ENCODE peak calls at places on chromosomes 6 and 20, in six cellular contexts. C is fibroblast of pulmonary artery, O is upper lobe of right lung, X is fibroblast of mammary gland, U is PC-9, Y is body of pancreas. B is an unnamed sample.

GRCh38 chr6:113184291-113184690 is 672.9 kb upstream of the MARCKS start:
- DNase-seq in C (peak), O (no peak), X (peak), U (no peak), Y (no peak), B (no peak)

GRCh38 chr20:47318596-47319516 is 37.6 kb downstream of the ZMYND8 start:
- DNase-seq in C (peak), O (peak), X (peak), U (peak), Y (peak), B (peak)

GRCh38 chr6:121879149-121879548 is 443.7 kb downstream of the GJA1 start:
- DNase-seq in C (peak), O (no peak), X (peak), U (no peak), Y (no peak), B (no peak)

GRCh38 chr6:3750324-3751018 is 1.0 kb downstream of the PXDC1 start:
- DNase-seq in C (peak), O (peak), X (peak), U (peak), Y (peak), B (peak)

GRCh38 chr20:62319346-62319909 is 16.6 kb downstream of the ADRM1 start:
- DNase-seq in C (no peak), O (no peak), X (no peak), U (no peak), Y (no peak), B (no peak)

GRCh38 chr20:46746972-46747371 is 37.5 kb downstream of the SLC2A10 start:
- DNase-seq in C (peak), O (no peak), X (peak), U (peak), Y (no peak), B (no peak)

GRCh38 chr6:37409501-37409900 is 23.5 kb upstream of the CMTR1 start:
- DNase-seq in C (no peak), O (no peak), X (no peak), U (no peak), Y (no peak), B (no peak)

GRCh38 chr6:135940783-135941182 is 89.3 kb downstream of the PDE7B start:
- DNase-seq in C (no peak), O (no peak), X (peak), U (no peak), Y (no peak), B (no peak)

GRCh38 chr6:148984516-148985056 is 237.8 kb downstream of the UST start:
- DNase-seq in C (no peak), O (no peak), X (no peak), U (no peak), Y (no peak), B (no peak)

GRCh38 chr6:15227827-15228318 is 18.0 kb upstream of the JARID2 start:
- DNase-seq in C (no peak), O (peak), X (no peak), U (no peak), Y (no peak), B (no peak)

GRCh38 chr6:90139272-90139817 is 157.3 kb downstream of the BACH2 start:
- DNase-seq in C (no peak), O (no peak), X (no peak), U (no peak), Y (no peak), B (no peak)

GRCh38 chr20:56735087-56735642 is 106.1 kb downstream of the TFAP2C start:
- DNase-seq in C (no peak), O (no peak), X (no peak), U (no peak), Y (no peak), B (peak)

GRCh38 chr6:19394051-19394450 is 443.1 kb upstream of the ID4 start:
- DNase-seq in C (no peak), O (no peak), X (no peak), U (no peak), Y (no peak), B (no peak)

GRCh38 chr20:38153011-38153329 is 12.1 kb downstream of the TGM2 start:
- DNase-seq in C (peak), O (no peak), X (no peak), U (no peak), Y (no peak), B (no peak)

GRCh38 chr6:142374965-142375733 is 73.3 kb downstream of the ADGRG6 start:
- DNase-seq in C (peak), O (no peak), X (peak), U (peak), Y (no peak), B (no peak)

DNA sequence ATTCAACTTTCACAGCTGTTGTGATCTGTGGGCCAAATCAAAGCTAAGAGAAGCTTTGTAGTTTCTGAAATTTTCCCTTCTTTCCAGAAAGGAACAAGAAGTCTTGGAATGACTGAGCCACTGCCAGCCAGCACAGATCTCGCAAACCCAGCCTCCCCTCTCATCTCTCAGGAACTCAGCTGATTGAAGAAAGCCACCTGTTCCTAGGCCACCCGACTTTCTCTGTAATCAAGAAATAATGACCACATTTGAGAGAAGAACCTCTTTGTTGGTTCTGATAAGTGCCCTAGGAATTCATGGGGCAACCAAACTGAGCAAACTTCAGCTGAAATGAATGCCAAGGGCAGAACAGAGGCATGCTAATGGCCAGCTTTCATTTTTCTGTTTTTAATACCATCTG is 61.7 kb downstream of the HDGFL1 start:
- DNase-seq in C (peak), O (no peak), X (no peak), U (no peak), Y (no peak), B (no peak)
- H3K4me3 ChIP-seq in C (no peak), O (no peak), X (no peak), U (no peak), Y (no peak), B (no peak)

DNA sequence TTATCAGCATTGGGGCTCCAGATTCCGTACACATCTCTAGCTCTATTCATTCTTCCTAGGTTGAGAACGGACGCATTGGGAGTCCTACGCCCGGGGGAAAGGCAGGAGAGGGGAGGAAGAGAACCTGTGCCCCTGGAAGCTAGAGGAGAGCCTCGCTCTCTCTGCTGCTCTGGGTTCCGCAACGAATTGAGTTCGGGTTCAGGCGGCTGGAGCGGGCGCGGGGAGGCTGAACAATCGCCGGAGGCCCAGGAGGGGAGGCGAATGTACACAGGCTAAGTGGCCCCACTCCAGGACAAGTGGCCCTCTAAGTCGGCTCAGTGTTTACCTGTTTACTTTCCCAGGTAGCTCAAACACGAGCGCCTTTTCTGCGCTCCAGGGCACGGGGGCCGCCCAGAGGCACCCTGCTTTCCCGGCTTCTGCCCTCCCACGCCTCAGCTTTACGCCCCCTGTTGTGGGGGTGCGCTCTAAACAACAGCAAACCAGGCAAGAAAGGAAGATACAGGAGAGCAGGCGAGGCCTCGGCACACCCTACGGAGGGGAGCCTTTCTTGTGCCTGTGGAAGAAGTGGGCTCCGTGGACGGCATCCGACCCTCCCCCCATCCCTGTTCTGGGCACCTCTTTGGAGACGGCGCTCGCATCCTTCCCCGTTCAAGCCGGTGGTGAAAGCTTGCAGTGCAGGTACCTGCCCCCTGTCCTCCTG is 4.6 kb upstream of the NKX2-2 start:
- DNase-seq in C (no peak), O (peak), X (no peak), U (no peak), Y (no peak), B (peak)
- H3K4me3 ChIP-seq in C (no peak), O (no peak), X (no peak), U (no peak), Y (no peak), B (no peak)

GRCh38 chr20:5316188-5317158 is at the start of gene PROKR2:
- DNase-seq in C (no peak), O (no peak), X (no peak), U (no peak), Y (no peak), B (peak)
- H3K4me3 ChIP-seq in C (no peak), O (no peak), X (no peak), U (no peak), Y (no peak), B (peak)

DNA sequence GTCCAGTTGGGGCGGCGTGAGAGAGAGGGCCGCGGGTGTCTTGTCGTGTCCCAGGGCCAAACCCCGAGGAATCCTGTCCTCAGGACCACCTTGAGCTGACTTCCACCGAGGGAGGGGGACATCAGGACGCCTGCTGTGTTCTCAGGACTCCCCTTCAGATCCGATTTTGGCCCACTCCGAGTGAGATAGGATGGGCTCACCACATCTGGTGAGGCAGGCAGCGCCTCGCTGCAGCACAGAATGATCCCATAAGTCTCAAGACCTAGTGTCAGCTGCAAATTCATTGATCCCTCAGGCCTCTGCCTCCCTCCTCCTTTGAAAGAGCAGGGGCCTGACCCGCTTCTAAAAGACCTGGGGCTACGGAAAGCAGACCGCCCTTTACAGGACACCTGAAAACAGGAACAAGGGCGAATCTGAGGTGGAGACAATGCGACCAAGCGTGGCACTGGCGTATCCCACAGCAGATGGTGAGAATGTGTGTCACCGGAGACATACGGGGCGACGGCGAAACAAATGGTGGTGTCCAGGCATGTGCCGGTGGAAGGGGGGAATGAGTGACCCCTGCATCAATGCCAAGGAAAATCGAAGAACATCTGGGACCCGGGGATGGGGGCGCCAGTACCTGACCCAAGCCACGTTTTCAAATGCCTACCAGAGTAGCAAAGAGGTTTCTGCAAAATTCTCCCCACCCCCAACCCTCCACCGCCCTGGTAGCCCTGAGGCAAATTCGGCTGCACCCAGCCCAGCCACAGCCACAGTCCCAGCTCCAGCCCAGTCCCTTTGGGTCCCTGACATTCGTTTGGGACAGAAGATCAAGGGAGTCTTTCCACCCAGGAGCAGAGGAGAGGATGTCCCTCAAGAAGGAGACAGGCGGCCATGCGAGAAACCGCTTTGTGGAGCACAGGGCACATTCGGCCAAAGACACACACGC is 162.1 kb upstream of the ZNF337 start:
- DNase-seq in C (no peak), O (no peak), X (no peak), U (no peak), Y (no peak), B (peak)
- H3K4me3 ChIP-seq in C (no peak), O (peak), X (no peak), U (no peak), Y (no peak), B (peak)

GRCh38 chr6:117483004-117483644 is 650 bp downstream of the DCBLD1 start:
- DNase-seq in C (peak), O (peak), X (peak), U (peak), Y (peak), B (peak)

GRCh38 chr6:117483645-117484016 is 1.2 kb downstream of the DCBLD1 start:
- DNase-seq in C (peak), O (no peak), X (peak), U (no peak), Y (no peak), B (peak)

GRCh38 chr6:117485433-117485832 is 3.0 kb downstream of the DCBLD1 start:
- DNase-seq in C (no peak), O (no peak), X (no peak), U (no peak), Y (no peak), B (no peak)

GRCh38 chr6:117482240-117483003 is at the start of gene DCBLD1:
- DNase-seq in C (peak), O (peak), X (peak), U (peak), Y (peak), B (peak)

DNA sequence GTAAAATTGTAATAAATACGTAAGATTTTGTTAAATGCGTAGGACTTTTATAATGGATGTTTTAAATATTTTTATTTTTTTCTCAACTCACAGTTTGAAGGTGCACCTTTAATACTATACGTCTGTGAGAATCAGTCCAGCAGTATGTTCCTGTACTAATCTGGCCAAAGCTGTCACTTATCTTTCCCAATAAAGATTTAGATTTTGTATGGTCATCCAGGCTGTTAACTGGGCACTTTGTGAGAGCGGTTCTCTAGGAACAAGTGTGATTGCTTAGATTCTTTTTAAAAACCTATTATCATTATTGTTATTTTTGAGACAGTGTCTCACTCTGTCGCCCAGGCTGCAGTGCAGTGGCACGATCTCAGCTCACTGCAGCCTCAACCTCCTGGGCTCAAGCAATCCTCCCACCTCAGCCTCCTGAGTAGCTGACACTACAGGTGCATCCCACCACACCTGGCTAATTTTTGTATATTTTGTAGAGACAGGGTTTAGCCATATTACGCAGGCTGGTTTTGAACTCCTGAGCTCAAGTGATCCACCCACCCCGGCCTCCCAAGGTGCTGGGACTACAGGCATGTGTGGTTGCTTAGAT is 1.7 kb downstream of the DCBLD1 start:
- DNase-seq in C (no peak), O (no peak), X (no peak), U (no peak), Y (no peak), B (no peak)
- H3K4me3 ChIP-seq in C (peak), O (peak), X (peak), U (peak), Y (no peak), B (no peak)

GRCh38 chr6:45127185-45127584 is 200.9 kb upstream of the RUNX2 start:
- DNase-seq in C (no peak), O (no peak), X (no peak), U (no peak), Y (no peak), B (no peak)
- H3K4me3 ChIP-seq in C (no peak), O (no peak), X (no peak), U (no peak), Y (no peak), B (no peak)

GRCh38 chr6:45032426-45032825 is 295.7 kb upstream of the RUNX2 start:
- DNase-seq in C (no peak), O (no peak), X (no peak), U (no peak), Y (no peak), B (no peak)
- H3K4me3 ChIP-seq in C (no peak), O (no peak), X (no peak), U (no peak), Y (no peak), B (no peak)